ENCODE peak calls at places on chromosomes 4 and X, in four cellular contexts. G is body of pancreas, Z is lower lobe of right lung, X is fibroblast of lung. A is an unnamed sample.
A peak's percentile ranks its signal among the peaks of the same experiment; 100 is the strongest.

GRCh38 chr4:127775843-127776242 is 6.3 kb upstream of the HSPA4L start:
- DNase-seq in G (no peak), Z (no peak), X (no peak), A (no peak)

GRCh38 chr4:116400480-116400879 is 684.9 kb downstream of the TRAM1L1 start:
- DNase-seq in G (no peak), Z (no peak), X (peak; percentile 34), A (no peak)

GRCh38 chr4:128267745-128268144 is 19.9 kb downstream of the PGRMC2 start:
- DNase-seq in G (no peak), Z (no peak), X (no peak), A (no peak)

GRCh38 chr4:171612907-171613306 is 200.3 kb upstream of the GALNTL6 start:
- DNase-seq in G (no peak), Z (no peak), X (no peak), A (no peak)

GRCh38 chr4:173446416-173446815 is 47.5 kb upstream of the SCRG1 start:
- DNase-seq in G (no peak), Z (no peak), X (no peak), A (no peak)

GRCh38 chr4:86778169-86778568 is 71.0 kb downstream of the SLC10A6 start:
- DNase-seq in G (no peak), Z (no peak), X (no peak), A (no peak)

GRCh38 chr4:663438-664428 is 10.3 kb downstream of the ATP5ME start:
- DNase-seq in G (peak; percentile 54), Z (peak; percentile 86), X (no peak), A (peak; percentile 89)

GRCh38 chr4:185508162-185508561 is 27.1 kb downstream of the PDLIM3 start:
- DNase-seq in G (no peak), Z (no peak), X (no peak), A (no peak)

GRCh38 chr4:172758586-172759340 is 409.8 kb upstream of the GALNT7 start:
- DNase-seq in G (no peak), Z (no peak), X (peak; percentile 60), A (no peak)

GRCh38 chrX:11541510-11541909 is 124.2 kb downstream of the ARHGAP6 start:
- DNase-seq in G (no peak), Z (no peak), X (peak; percentile 33), A (no peak)

GRCh38 chr4:102623622-102624021 is 122.5 kb downstream of the NFKB1 start:
- DNase-seq in G (no peak), Z (no peak), X (peak; percentile 59), A (no peak)

GRCh38 chr4:80097395-80098177 is 24.6 kb upstream of the ANTXR2 start:
- DNase-seq in G (no peak), Z (no peak), X (peak; percentile 94), A (no peak)

GRCh38 chr4:81919238-81919637 is 447.5 kb upstream of the RASGEF1B start:
- DNase-seq in G (no peak), Z (no peak), X (no peak), A (no peak)

GRCh38 chr4:5988086-5988845 is 30.0 kb downstream of the C4orf50 start:
- DNase-seq in G (no peak), Z (no peak), X (no peak), A (peak; percentile 40)

GRCh38 chrX:64850371-64851082 is 125.7 kb downstream of the ZC4H2 start:
- DNase-seq in G (no peak), Z (no peak), X (no peak), A (no peak)

GRCh38 chr4:21795091-21795490 is 153.5 kb downstream of the KCNIP4 start:
- DNase-seq in G (no peak), Z (no peak), X (peak; percentile 65), A (no peak)

GRCh38 chr4:40210776-40211175 is 13.9 kb downstream of the RHOH start:
- DNase-seq in G (no peak), Z (no peak), X (no peak), A (no peak)
- H3K4me1 ChIP-seq in G (no peaks in the 10 kb centered on the region), Z (no peaks in the 10 kb centered on the region), X (no peaks in the 10 kb centered on the region), A (peaks cover 2% of the 10 kb centered on the region)

DNA sequence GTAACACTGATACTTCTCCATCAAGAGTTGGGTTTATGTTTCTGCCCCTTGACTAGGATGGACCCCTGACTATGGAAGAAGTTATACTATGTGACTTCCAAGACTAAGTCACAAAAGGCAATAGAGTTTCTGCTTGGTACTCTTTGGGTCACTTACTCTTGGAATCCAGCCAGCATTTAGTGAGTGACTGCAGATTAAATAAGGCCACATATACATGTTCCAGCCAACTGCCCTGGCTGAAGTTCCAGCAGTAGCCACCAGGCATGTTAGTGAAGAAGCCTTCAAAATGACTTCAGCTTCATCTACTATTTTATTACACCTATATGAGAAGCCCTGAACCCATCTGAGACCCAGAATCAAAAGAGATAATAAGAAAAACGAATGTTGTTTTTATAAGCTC is 524.0 kb downstream of the DMD start:
- DNase-seq in G (no peak), Z (no peak), X (no peak), A (no peak)
- TF ChIP-seq CTCF in G (no peak), Z (no peak), X (no peak), A (no peak)

GRCh38 chr4:163607292-163607691 is 112.8 kb downstream of the TMA16 start:
- DNase-seq in G (no peak), Z (no peak), X (no peak), A (no peak)

GRCh38 chr4:163610642-163611041 is 116.2 kb downstream of the TMA16 start:
- DNase-seq in G (no peak), Z (no peak), X (no peak), A (no peak)

GRCh38 chr4:163609046-163609445 is 114.6 kb downstream of the TMA16 start:
- DNase-seq in G (no peak), Z (no peak), X (no peak), A (no peak)

GRCh38 chr4:163603246-163603645 is 108.8 kb downstream of the TMA16 start:
- DNase-seq in G (no peak), Z (no peak), X (peak; percentile 47), A (no peak)

GRCh38 chr4:163606885-163607284 is 112.4 kb downstream of the TMA16 start:
- DNase-seq in G (no peak), Z (no peak), X (no peak), A (no peak)
- H3K4me3 ChIP-seq in G (no peak overlapping the region), Z (no peak overlapping the region), X (no peak overlapping the region), A (no peak overlapping the region)

DNA sequence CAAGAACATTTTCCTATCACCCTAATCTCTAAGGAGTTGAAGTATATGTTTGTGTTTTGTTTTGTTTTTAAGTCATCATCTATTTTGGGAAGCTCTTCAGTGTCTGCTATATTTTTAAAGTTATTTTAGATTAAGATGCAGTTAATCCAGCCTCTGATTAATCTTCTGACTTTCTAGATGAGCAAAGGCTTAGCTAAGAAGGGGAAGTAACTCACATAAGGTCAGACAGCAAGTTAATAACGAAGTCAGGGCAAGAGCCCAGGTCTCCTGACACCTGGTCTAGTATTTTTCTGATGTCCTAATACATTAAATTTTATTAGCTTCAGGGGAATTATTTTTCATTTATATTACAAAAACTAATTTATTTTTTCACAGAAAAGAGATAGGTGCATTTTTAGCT is 168.5 kb downstream of the SOWAHB start:
- DNase-seq in G (no peak), Z (no peak), X (no peak), A (no peak)
- H3K4me1 ChIP-seq in G (peaks cover 13% of the 10 kb centered on the region), Z (peaks cover 10% of the 10 kb centered on the region), X (peaks cover 5% of the 10 kb centered on the region), A (peaks cover 4% of the 10 kb centered on the region)

GRCh38 chrX:132740316-132741123 is 217.9 kb downstream of the HS6ST2 start:
- DNase-seq in G (no peak), Z (no peak), X (peak; percentile 12), A (no peak)
- TF ChIP-seq CTCF in G (peak; percentile 36), Z (peak; percentile 39), X (peak; percentile 68), A (peak; percentile 45)

GRCh38 chr4:153346563-153346962 is 2.1 kb downstream of the MND1 start:
- DNase-seq in G (no peak), Z (no peak), X (peak; percentile 33), A (no peak)
- H3K4me3 ChIP-seq in G (no peak overlapping the region), Z (no peak overlapping the region), X (no peak overlapping the region), A (no peak overlapping the region)

DNA sequence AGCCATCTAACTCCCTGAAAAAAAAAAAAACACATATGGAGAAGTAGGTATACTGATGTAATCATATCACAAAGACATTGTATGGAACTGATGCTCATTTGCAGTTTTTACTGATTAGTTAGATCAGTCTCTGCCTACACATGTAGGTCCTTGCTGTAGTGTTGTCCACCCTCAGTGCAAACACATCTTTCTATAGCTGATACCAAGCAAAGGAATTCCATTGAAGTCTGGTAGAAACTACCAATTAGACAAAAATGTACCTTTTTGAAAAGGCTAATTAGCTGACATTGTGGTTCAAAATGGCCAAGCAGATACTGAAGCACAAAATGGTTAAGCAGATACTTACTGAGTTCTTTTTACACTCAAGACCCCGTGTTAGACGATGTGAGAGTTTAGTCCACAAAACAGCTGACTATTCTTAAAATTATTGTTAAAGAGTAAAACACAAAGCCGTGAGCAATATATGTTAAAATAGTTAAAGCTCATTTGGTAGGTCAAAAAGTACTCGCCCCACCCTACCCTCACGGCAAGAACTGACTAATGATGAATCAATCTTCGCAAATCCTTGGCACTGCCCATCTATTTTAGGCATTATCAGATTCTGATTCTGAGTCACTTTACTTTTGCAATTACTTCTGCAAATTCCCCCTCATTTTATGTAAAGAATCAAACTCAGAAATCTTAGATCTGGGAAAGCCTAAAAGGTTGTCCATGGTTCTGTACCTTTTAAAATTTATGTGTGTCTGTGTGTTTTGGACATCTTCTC is 40.4 kb downstream of the COL4A6 start:
- DNase-seq in G (no peak), Z (no peak), X (peak; percentile 46), A (no peak)
- H3K4me1 ChIP-seq in G (no peaks in the 10 kb centered on the region), Z (no peaks in the 10 kb centered on the region), X (no peaks in the 10 kb centered on the region), A (no peaks in the 10 kb centered on the region)

GRCh38 chrX:118346258-118347094 is 570 bp downstream of the WDR44 start:
- DNase-seq in G (peak; percentile 40), Z (peak; percentile 65), X (no peak), A (peak; percentile 73)
- TF ChIP-seq CTCF in G (no peak), Z (peak; percentile 8), X (no peak), A (no peak)

DNA sequence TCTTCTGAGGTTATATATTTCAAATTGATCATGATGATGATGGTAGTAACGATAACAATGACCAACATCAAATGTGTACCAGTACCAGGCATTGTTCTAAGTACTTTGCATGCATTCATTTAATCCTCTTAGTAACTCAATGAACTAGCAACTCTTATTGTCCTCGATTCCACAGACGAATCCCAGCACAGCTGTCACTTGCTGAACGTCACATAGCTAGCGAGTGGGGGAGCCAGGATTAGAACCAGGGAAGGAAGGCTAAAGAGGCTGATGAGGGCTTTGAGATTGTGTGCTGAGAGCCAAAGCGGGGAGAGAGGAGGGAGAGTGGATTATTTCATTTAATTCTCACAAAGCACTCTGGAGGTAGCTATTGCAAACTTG is 103.6 kb downstream of the PHOX2B start:
- DNase-seq in G (no peak), Z (no peak), X (no peak), A (no peak)
- H3K4me3 ChIP-seq in G (no peak overlapping the region), Z (no peak overlapping the region), X (no peak overlapping the region), A (no peak overlapping the region)